ENCODE peak calls at places on chromosomes 2 and 18, in four cellular contexts. C is dorsolateral prefrontal cortex, T is tibial artery, X is psoas muscle. D is an unnamed sample.

GRCh38 chr2:194954216-194954615 is 702.8 kb upstream of the SLC39A10 start:
- DNase-seq in C (no peak), X (no peak), T (no peak), D (no peak)

GRCh38 chr2:85949280-85949679 is 60.5 kb upstream of the ST3GAL5 start:
- DNase-seq in X (no peak), C (no peak), T (peak), D (no peak)

GRCh38 chr18:59629894-59630293 is 67.3 kb downstream of the CCBE1 start:
- DNase-seq in T (peak), C (no peak), X (no peak), D (no peak)

GRCh38 chr2:120346667-120347358 is 877 bp downstream of the INHBB start:
- DNase-seq in C (no peak), X (peak), T (no peak), D (no peak)

GRCh38 chr2:64629875-64630274 is 23.8 kb downstream of the SERTAD2 start:
- DNase-seq in X (no peak), T (no peak), C (no peak), D (peak)

GRCh38 chr2:24559714-24560113 is 68.7 kb downstream of the NCOA1 start:
- DNase-seq in T (no peak), C (no peak), X (no peak), D (no peak)

GRCh38 chr2:236369606-236370005 is 105.4 kb upstream of the ASB18 start:
- DNase-seq in T (no peak), C (no peak), X (no peak), D (no peak)

GRCh38 chr2:152456262-152456661 is 121.3 kb downstream of the FMNL2 start:
- DNase-seq in C (no peak), X (no peak), T (no peak), D (no peak)

GRCh38 chr18:26549486-26550435 is 1.4 kb upstream of the KCTD1 start:
- DNase-seq in C (peak), X (peak), T (peak), D (peak)

GRCh38 chr2:2059199-2059598 is 271.9 kb downstream of the MYT1L start:
- DNase-seq in X (no peak), T (no peak), C (no peak), D (no peak)

GRCh38 chr2:2839393-2840096 is 508.5 kb upstream of the MYT1L start:
- DNase-seq in T (no peak), C (peak), X (no peak), D (peak)

GRCh38 chr2:229501051-229501794 is 213.1 kb downstream of the DNER start:
- DNase-seq in T (no peak), C (no peak), X (no peak), D (no peak)

GRCh38 chr2:165725421-165725820 is 68.6 kb downstream of the GALNT3 start:
- DNase-seq in C (no peak), X (no peak), T (no peak), D (no peak)

GRCh38 chr2:74373189-74373588 is 6.9 kb downstream of the DCTN1 start:
- DNase-seq in C (no peak), X (peak), T (peak), D (no peak)

GRCh38 chr18:27005589-27005988 is 140.1 kb upstream of the AQP4 start:
- DNase-seq in T (no peak), X (no peak), C (no peak), D (no peak)

GRCh38 chr2:218381916-218382366 is at the start of gene SLC11A1:
- DNase-seq in T (peak), X (peak), C (no peak), D (peak)

GRCh38 chr18:11146238-11146946 is 3.0 kb downstream of the PIEZO2 start:
- DNase-seq in C (peak), T (no peak), X (no peak), D (no peak)

GRCh38 chr2:189293164-189293563 is 113.6 kb upstream of the COL5A2 start:
- DNase-seq in T (no peak), X (no peak), C (no peak), D (no peak)

GRCh38 chr18:75255113-75255512 is 44.5 kb downstream of the TSHZ1 start:
- DNase-seq in C (no peak), X (no peak), T (no peak), D (no peak)

GRCh38 chr2:161956751-161957150 is 117.3 kb downstream of the DPP4 start:
- DNase-seq in T (no peak), X (no peak), C (no peak), D (no peak)

GRCh38 chr2:190088917-190089316 is 26.4 kb upstream of the MSTN start:
- DNase-seq in C (no peak), T (no peak), X (peak), D (no peak)

GRCh38 chr2:113175101-113175628 is 1.4 kb downstream of the PSD4 start:
- DNase-seq in X (no peak), T (no peak), C (peak), D (no peak)

DNA sequence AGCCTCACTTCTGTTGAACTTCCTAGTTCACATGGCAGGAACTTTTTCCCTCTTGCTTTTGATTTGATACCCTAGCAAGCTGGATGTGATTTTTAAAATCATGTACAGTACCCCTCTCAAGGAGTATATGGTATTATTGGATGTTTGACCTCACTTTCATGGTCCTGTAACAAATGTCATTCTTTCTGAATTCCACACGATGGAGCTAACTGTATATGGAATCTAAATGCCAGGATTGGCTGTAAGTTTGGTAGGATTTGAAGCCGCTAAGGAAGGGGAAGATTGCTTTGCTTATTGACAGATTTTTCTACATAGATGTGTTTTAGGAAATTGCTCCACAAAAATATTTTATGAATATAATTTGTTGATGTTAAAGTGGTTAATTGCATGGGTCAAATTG is 18.3 kb downstream of the MAIP1 start:
- DNase-seq in T (no peak), C (no peak), X (no peak), D (no peak)
- TF ChIP-seq CTCF in T (peak), C (peak), X (peak), D (no peak)

GRCh38 chr18:54739476-54739875 is 88.8 kb upstream of the RAB27B start:
- DNase-seq in X (no peak), T (no peak), C (no peak), D (no peak)

GRCh38 chr18:54737986-54738385 is 90.3 kb upstream of the RAB27B start:
- DNase-seq in X (no peak), C (no peak), T (no peak), D (no peak)

GRCh38 chr18:54742654-54743053 is 85.6 kb upstream of the RAB27B start:
- DNase-seq in T (peak), X (peak), C (no peak), D (no peak)

GRCh38 chr18:54742120-54742519 is 86.2 kb upstream of the RAB27B start:
- DNase-seq in C (no peak), X (no peak), T (no peak), D (no peak)

DNA sequence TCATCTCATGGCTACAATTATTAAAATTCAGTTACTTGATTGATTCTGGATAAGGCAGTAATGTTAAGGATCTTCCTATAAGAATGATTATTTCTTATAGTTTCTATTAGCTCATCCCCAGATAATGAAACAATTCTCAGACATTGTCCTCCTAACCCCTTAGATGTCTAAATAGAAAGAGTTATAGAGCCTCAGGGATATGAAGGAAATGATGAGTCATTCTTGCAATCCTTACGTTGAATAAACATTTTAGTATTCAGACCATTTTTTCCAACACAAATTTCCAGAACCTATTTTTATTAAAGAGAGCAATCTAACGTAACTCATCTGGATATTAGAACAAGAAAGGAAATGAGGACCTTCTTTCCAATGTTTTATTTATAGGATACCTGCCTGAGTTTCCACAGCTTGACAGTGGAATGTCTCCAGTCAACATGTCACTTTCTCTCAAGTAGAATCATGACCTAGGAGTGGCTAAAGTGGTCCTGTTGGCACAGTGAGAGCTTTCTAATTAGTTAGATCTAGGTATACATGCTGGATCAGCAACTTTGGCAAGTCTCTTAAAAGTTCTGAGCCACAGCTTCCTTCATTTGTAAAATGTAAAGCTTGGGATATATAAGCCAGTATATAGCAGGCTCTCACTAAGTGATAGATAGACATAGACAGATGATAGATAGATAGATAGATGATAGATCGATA is 88.0 kb upstream of the RAB27B start:
- DNase-seq in T (no peak), X (no peak), C (no peak), D (no peak)
- H3K27ac ChIP-seq in T (no peak), X (no peak), C (no peak), D (no peak)

DNA sequence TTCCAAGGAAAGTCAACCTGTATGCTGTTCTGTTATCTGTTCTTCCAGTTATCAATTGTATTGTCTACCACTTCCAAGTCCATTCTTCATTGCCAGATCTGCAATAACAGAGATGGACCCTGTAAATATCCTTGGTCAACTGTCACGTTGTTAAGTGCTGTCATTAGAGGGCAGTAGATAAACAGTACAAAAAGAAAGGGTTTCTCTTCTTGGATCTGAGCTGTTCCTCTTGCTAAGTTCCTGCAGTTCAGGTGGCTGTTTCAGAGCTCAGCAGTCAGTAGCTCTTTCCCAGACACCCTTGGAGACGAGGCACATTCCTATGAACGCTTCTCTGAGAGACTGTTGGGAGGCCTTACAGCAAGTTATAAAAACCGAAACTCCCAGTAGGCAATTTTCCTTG is 957.1 kb upstream of the CHAC2 start:
- DNase-seq in C (no peak), X (no peak), T (no peak), D (no peak)
- TF ChIP-seq CTCF in C (no peak), X (peak), T (no peak), D (no peak)

DNA sequence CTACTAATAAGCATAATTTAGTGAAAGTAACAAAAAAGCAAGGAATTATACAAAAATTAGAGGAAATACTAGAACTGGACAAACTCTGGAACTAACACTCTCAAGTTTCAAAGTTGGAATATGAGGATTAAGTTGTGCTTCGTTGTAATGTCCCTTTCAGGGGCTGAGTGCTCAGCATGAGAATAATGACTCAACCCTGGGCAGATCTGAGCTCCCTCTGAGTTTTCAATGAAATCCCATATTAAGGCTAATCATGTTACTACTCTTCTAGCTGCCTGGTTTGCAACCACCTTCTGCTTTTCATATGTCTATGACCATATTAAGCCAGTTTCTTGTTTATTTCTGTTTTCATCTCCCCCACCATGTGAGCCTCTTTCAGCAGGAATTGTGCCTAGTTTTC is 274.9 kb upstream of the LRRTM4 start:
- DNase-seq in C (no peak), T (no peak), X (no peak), D (no peak)
- H3K27ac ChIP-seq in C (no peak), T (no peak), X (no peak), D (no peak)

DNA sequence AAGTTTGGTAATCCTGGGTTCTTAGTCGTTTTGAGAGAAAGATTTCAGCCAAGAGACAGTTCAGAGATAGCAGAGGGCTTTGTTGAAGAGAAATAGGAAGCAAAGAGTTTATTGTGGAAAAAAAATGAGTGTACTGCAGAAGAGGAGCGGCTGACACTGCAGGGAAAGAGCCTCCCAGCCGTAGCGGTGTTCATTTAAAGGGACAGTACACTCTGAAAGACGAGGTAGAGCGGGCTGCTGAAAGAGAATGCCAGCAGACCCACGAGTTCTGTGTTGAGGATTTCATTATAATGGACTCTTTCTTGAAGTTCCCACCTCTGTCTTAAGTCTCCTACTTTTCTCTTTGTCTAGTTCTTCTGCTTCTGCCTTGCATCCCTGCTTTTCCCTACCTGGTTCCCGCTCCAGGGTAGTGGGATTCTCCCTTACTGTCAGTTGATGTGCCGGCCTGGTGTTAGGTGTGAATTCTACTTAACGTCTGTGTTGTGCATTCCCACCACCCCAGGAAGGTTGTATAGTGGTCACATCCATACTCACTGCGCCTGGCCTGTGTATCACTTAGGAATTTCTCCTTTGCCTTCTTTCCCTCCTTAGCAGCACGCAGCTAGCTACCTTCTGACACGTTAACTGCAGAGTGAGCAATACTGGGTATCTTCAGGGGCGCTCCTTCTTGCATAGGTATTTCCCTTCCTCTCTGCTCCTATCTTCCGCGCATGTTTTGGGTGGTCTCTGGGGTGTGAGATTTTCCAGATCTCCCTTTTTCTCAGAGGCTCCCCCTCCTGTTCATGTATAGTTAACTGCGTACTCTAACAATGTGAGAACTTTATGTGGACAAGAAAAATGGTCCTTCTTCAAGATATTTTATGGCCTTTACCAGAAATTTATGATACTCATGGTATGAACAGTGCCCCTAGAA is 164.5 kb downstream of the PTH2R start:
- DNase-seq in C (no peak), X (no peak), T (no peak), D (no peak)
- TF ChIP-seq CTCF in C (no peak), X (no peak), T (no peak), D (no peak)